ENCODE peak calls at places on chromosomes 6 and 20, in six cellular contexts. J, A, R, C, B and T are unnamed samples. For H3K36me3, the result is how much of the 10 kb centered on the place peaks cover.

GRCh38 chr6:81401970-81402690 is 350.4 kb downstream of the TENT5A start:
- DNase-seq in J (no peak), A (no peak), R (no peak), C (no peak), B (no peak), T (no peak)

GRCh38 chr6:142333431-142333830 is 31.6 kb downstream of the ADGRG6 start:
- DNase-seq in J (no peak), A (no peak), R (no peak), C (no peak), B (no peak), T (no peak)

GRCh38 chr6:168132531-168133184 is 53.6 kb upstream of the FRMD1 start:
- DNase-seq in J (peak), A (no peak), R (peak), C (peak), B (no peak), T (no peak)

GRCh38 chr6:154359679-154360078 is 3.1 kb upstream of the IPCEF1 start:
- DNase-seq in J (no peak), A (no peak), R (no peak), C (no peak), B (no peak), T (no peak)

GRCh38 chr6:136217002-136217401 is 33.1 kb downstream of the MTFR2 start:
- DNase-seq in J (no peak), A (no peak), R (no peak), C (no peak), B (no peak), T (no peak)

GRCh38 chr6:31170600-31170881 is at the start of gene POU5F1:
- DNase-seq in J (peak), A (no peak), R (no peak), C (no peak), B (no peak), T (no peak)

GRCh38 chr6:112202639-112203341 is 51.6 kb downstream of the LAMA4 start:
- DNase-seq in J (no peak), A (no peak), R (no peak), C (no peak), B (peak), T (no peak)

GRCh38 chr20:50385733-50386640 is 124.2 kb upstream of the PTPN1 start:
- DNase-seq in J (no peak), A (no peak), R (peak), C (no peak), B (no peak), T (no peak)

GRCh38 chr6:15431762-15432495 is 186.1 kb downstream of the JARID2 start:
- DNase-seq in J (no peak), A (no peak), R (no peak), C (peak), B (no peak), T (no peak)

GRCh38 chr6:161103475-161103874 is 111.9 kb downstream of the MAP3K4 start:
- DNase-seq in J (no peak), A (no peak), R (no peak), C (no peak), B (no peak), T (no peak)

GRCh38 chr6:56663344-56663743 is 20.7 kb upstream of the DST start:
- DNase-seq in J (no peak), A (no peak), R (no peak), C (no peak), B (no peak), T (no peak)

GRCh38 chr6:156957931-156958547 is 180.9 kb downstream of the ARID1B start:
- DNase-seq in J (no peak), A (no peak), R (no peak), C (no peak), B (no peak), T (no peak)

GRCh38 chr6:149458196-149458595 is 26.6 kb downstream of the ZC3H12D start:
- DNase-seq in J (no peak), A (no peak), R (no peak), C (no peak), B (no peak), T (no peak)

GRCh38 chr6:24683297-24684296 is 16.7 kb downstream of the ACOT13 start:
- DNase-seq in J (no peak), A (no peak), R (peak), C (no peak), B (no peak), T (peak)

GRCh38 chr6:35804996-35805736 is at the start of gene LHFPL5:
- DNase-seq in J (peak), A (no peak), R (peak), C (peak), B (no peak), T (peak)

GRCh38 chr20:25016471-25016870 is 23.9 kb upstream of the APMAP start:
- DNase-seq in J (no peak), A (no peak), R (no peak), C (no peak), B (no peak), T (no peak)

GRCh38 chr6:56659721-56660373 is 17.2 kb upstream of the DST start:
- DNase-seq in J (no peak), A (no peak), R (peak), C (no peak), B (peak), T (no peak)

GRCh38 chr6:106486236-106486635 is 125.7 kb downstream of the CRYBG1 start:
- DNase-seq in J (no peak), A (no peak), R (no peak), C (no peak), B (no peak), T (no peak)

GRCh38 chr6:41058783-41059181 is 5.8 kb downstream of the APOBEC2 start:
- DNase-seq in J (no peak), A (no peak), R (no peak), C (no peak), B (no peak), T (no peak)

GRCh38 chr6:77778527-77778926 is 125.7 kb downstream of the MEI4 start:
- DNase-seq in J (no peak), A (no peak), R (no peak), C (no peak), B (no peak), T (no peak)

GRCh38 chr20:37990571-37991151 is 42.6 kb downstream of the TTI1 start:
- DNase-seq in J (no peak), A (no peak), R (peak), C (peak), B (peak), T (no peak)

GRCh38 chr20:23588434-23589403 is 17.0 kb downstream of the CST9 start:
- DNase-seq in J (no peak), A (no peak), R (no peak), C (no peak), B (no peak), T (no peak)

GRCh38 chr6:61562098-61562497 is 723.9 kb downstream of the KHDRBS2 start:
- DNase-seq in J (no peak), A (no peak), R (no peak), C (no peak), B (no peak), T (no peak)

GRCh38 chr6:87100216-87100615 is 5.3 kb upstream of the CGA start:
- DNase-seq in J (no peak), A (no peak), R (no peak), C (no peak), B (no peak), T (no peak)

GRCh38 chr20:37233471-37234253 is 28.0 kb downstream of the GHRH start:
- DNase-seq in J (no peak), A (no peak), R (no peak), C (no peak), B (no peak), T (no peak)

GRCh38 chr6:37483917-37484785 is 15.5 kb downstream of the CCDC167 start:
- DNase-seq in J (peak), A (no peak), R (peak), C (peak), B (no peak), T (no peak)

GRCh38 chr6:32796848-32797776 is 19.7 kb downstream of the HLA-DOB start:
- DNase-seq in J (peak), A (peak), R (peak), C (peak), B (no peak), T (no peak)
- H3K4me3 ChIP-seq in J (peak), A (peak), R (no peak), C (peak), B (peak), T (peak)

GRCh38 chr20:46063151-46063550 is 26.6 kb downstream of the NCOA5 start:
- DNase-seq in J (peak), A (no peak), R (no peak), C (no peak), B (no peak), T (no peak)
- H3K36me3 ChIP-seq in J (half or more), A (half or more), R (half or more), C (half or more), B (half or more), T (half or more)

DNA sequence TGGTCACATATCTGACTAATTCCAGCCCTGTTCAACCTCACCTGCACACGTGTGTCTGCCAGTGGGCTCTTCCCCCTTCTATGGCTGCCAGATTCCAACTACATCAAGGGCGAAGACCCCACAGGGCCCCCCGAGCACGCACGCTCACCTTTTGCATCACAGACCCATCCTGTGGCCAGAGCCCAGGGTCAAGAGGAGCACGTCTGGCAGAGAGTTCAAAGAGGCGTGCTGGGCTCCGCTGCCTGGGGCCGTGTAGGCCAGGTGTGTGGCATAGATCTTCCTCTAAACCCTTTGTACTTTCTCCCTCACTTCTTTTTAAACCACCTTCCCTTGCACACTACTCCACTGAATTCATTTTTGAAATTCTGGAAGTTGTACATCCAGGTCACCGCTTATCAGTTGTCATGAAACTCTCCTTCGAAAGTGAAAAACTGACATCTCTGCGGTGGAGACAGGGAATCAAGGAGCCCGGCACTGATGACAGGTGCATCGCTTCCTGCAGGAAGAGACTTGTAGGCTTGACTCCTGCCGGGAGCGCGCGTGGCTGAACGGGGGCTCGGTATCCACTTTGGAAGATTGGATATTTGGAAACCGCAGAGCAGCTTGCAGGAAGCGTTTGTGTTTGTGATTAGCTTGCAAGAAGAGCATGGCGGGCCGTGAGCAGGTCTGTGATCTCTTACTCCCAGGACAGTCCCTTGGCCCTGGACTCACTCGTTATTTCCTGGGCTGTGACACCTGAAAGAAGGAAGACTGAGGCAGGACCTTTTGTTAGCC is 397.2 kb downstream of the CDH4 start:
- DNase-seq in J (no peak), A (no peak), R (no peak), C (no peak), B (no peak), T (no peak)
- TF ChIP-seq ZNF274 in J (no peak), A (no peak), R (no peak), C (no peak), B (no peak), T (no peak)

DNA sequence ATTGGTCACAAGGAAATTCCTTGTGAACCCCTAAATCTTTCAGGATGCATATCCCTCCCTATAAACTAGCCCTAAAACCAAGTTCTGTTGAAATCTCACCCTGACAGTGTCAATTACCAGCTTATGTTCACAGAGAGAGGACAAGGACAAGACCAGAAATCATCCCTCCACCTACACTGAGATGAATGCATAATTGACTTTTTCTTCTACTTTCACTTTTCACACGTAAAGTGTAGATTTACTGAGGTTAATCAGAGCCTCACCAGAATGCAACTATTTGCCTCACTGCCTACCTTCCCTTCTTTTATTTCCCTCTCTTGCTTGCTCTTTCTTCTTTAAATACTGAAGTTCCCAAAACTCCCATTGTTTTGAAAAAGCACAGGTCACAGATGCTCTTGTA is 15.3 kb upstream of the NKAIN2 start:
- DNase-seq in J (no peak), A (no peak), R (no peak), C (no peak), B (no peak), T (no peak)
- H3K4me3 ChIP-seq in J (no peak), A (no peak), R (no peak), C (no peak), B (no peak), T (no peak)

DNA sequence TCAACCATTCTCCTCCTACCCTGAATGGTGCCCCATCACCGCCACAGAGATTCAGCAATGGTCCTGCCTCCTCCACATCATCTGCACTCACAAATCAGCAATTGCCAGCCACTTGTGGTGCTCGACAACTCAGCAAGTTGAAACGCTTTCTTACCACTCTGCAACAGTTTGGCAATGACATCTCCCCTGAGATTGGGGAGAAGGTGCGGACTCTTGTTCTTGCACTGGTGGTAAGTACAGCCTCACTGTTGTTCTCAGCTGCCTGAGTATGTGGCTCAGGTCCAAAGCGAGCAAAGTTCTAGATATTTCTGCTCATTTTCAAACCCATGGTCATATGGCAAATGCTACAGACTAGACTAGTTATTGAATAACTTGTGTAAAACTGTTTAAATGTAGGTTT is 51.0 kb upstream of the C20orf144 start:
- DNase-seq in J (no peak), A (no peak), R (no peak), C (no peak), B (no peak), T (no peak)
- H3K36me3 ChIP-seq in J (under half), A (under half), R (half or more), C (under half), B (under half), T (under half)

GRCh38 chr20:2918096-2919049 is 45.1 kb downstream of the PTPRA start:
- DNase-seq in J (no peak), A (no peak), R (no peak), C (no peak), B (no peak), T (no peak)

GRCh38 chr20:2909953-2910352 is 36.7 kb downstream of the PTPRA start:
- DNase-seq in J (no peak), A (no peak), R (no peak), C (no peak), B (no peak), T (no peak)

GRCh38 chr20:2911200-2911599 is 37.9 kb downstream of the PTPRA start:
- DNase-seq in J (no peak), A (no peak), R (no peak), C (no peak), B (no peak), T (no peak)

GRCh38 chr20:2917266-2917665 is 44.0 kb downstream of the PTPRA start:
- DNase-seq in J (no peak), A (no peak), R (no peak), C (no peak), B (no peak), T (peak)

GRCh38 chr20:2914160-2914559 is 40.9 kb downstream of the PTPRA start:
- DNase-seq in J (no peak), A (no peak), R (peak), C (peak), B (no peak), T (no peak)
- TF ChIP-seq ZNF274 in J (no peak), A (no peak), R (no peak), C (no peak), B (no peak), T (no peak)